ENCODE peak calls at places on chromosomes 7 and 10, in four cellular contexts. R is HCT116, T is mammary epithelial cell, Q is astrocyte. U is an unnamed sample.

GRCh38 chr7:135076882-135077281 is 71.0 kb upstream of the TMEM140 start:
- DNase-seq in R (no peak), T (no peak), Q (no peak), U (no peak)

GRCh38 chr10:91742189-91742588 is 56.0 kb upstream of the TNKS2 start:
- DNase-seq in R (no peak), T (no peak), Q (no peak), U (no peak)

GRCh38 chr7:78993341-78993740 is 460.1 kb downstream of the MAGI2 start:
- DNase-seq in R (no peak), T (no peak), Q (no peak), U (peak)

GRCh38 chr10:51667992-51668689 is 31.3 kb downstream of the CSTF2T start:
- DNase-seq in R (no peak), T (no peak), Q (peak), U (peak)

GRCh38 chr7:89023902-89024301 is 228.4 kb upstream of the TEX47 start:
- DNase-seq in R (no peak), T (no peak), Q (peak), U (no peak)

GRCh38 chr10:75860009-75860408 is 428.6 kb downstream of the LRMDA start:
- DNase-seq in R (no peak), T (no peak), Q (no peak), U (no peak)

GRCh38 chr10:124717911-124718734 is 26.1 kb downstream of the FAM53B start:
- DNase-seq in R (no peak), T (peak), Q (no peak), U (no peak)

GRCh38 chr10:36366843-36367242 is 724.7 kb upstream of the FZD8 start:
- DNase-seq in R (no peak), T (no peak), Q (peak), U (peak)

GRCh38 chr7:1536105-1536767 is 5.7 kb downstream of the MAFK start:
- DNase-seq in R (no peak), T (no peak), Q (no peak), U (no peak)

GRCh38 chr7:100711369-100711768 is 5.4 kb downstream of the POP7 start:
- DNase-seq in R (no peak), T (no peak), Q (no peak), U (no peak)

GRCh38 chr10:69732147-69732825 is 69.4 kb upstream of the COL13A1 start:
- DNase-seq in R (no peak), T (no peak), Q (no peak), U (no peak)

GRCh38 chr10:121627810-121628209 is 29.6 kb upstream of the FGFR2 start:
- DNase-seq in R (no peak), T (peak), Q (peak), U (no peak)

GRCh38 chr10:113426181-113426837 is 126.5 kb upstream of the HABP2 start:
- DNase-seq in R (no peak), T (no peak), Q (no peak), U (no peak)

GRCh38 chr7:28990200-28990960 is 32.2 kb upstream of the TRIL start:
- DNase-seq in R (no peak), T (no peak), Q (peak), U (peak)

GRCh38 chr7:2929321-2930201 is 85.5 kb upstream of the GNA12 start:
- DNase-seq in R (no peak), T (no peak), Q (no peak), U (no peak)

GRCh38 chr10:118595598-118596425 is at the start of gene PRLHR:
- DNase-seq in R (no peak), T (no peak), Q (peak), U (peak)

GRCh38 chr10:124622158-124622557 is 122.0 kb downstream of the FAM53B start:
- DNase-seq in R (no peak), T (no peak), Q (no peak), U (no peak)

DNA sequence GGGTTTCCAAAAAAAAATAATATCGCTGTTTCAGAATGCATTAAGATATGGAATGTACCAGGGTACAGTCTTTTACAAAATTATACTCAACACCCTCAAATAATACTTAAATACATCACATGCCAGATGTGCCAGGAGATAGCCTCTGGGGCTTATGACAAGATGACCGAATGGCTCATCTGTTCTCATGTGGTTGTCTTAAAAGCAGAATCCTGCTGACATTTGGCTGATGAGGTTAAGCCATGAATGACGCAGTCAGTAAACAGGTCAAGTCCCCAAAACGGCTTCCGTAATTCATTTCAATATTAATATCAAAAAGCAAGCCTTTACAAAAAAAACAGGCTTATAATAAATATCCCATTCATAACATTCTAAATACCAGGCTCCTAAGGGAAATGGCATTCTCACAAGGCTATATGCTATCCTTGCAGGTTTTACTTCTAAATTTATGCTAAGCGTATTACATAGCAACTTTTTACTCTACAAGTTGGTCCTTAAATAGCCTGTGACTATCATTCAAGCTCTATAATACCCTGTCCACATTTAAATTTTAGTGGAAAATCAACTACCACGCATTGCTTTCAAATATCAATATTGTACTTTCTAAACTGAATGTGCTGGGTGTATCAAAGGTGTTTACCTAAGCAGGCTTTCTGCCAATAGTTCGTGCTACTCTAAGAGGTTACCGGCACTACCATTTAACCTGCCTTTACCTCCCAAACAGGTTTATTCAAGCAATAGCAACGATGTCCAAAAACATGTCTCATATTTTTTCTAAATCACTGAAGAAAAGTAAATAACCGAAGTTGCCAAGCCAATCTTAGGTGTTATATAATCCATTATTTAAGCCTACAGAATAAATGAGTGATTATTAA is 15.6 kb downstream of the SMURF1 start:
- DNase-seq in R (no peak), T (no peak), Q (no peak), U (no peak)
- H3K4me3 ChIP-seq in R (no peak), T (no peak), Q (no peak), U (no peak)

GRCh38 chr7:115511330-115511729 is 519.2 kb downstream of the TFEC start:
- DNase-seq in R (no peak), T (no peak), Q (no peak), U (no peak)
- TF ChIP-seq CTCF in R (no peak), T (no peak), Q (no peak), U (no peak)

DNA sequence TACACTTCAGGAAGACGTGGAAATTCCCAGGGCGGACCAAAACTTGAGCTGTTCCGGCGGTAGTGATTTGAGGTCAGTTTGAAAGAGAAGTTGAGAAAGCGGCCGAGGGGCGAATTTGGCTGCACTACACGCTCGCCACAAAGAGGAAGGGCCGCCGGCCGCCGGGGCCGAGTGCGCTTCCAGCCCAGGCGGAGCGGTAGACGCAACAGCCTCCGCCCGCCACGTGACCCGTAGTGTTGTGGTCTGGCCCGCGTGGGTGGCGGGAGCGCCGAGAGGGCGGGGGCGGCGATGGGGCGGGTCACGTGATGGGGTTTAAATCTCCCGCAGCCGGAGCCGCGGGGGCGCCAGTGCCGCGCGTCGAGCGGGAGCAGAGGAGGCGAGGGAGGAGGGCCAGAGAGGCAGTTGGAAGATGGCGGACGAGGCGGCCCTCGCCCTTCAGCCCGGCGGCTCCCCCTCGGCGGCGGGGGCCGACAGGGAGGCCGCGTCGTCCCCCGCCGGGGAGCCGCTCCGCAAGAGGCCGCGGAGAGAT is at the start of gene SIRT1:
- DNase-seq in R (peak), T (peak), Q (peak), U (peak)
- TF ChIP-seq EZH2 in R (no peak), T (no peak), Q (no peak), U (no peak)

DNA sequence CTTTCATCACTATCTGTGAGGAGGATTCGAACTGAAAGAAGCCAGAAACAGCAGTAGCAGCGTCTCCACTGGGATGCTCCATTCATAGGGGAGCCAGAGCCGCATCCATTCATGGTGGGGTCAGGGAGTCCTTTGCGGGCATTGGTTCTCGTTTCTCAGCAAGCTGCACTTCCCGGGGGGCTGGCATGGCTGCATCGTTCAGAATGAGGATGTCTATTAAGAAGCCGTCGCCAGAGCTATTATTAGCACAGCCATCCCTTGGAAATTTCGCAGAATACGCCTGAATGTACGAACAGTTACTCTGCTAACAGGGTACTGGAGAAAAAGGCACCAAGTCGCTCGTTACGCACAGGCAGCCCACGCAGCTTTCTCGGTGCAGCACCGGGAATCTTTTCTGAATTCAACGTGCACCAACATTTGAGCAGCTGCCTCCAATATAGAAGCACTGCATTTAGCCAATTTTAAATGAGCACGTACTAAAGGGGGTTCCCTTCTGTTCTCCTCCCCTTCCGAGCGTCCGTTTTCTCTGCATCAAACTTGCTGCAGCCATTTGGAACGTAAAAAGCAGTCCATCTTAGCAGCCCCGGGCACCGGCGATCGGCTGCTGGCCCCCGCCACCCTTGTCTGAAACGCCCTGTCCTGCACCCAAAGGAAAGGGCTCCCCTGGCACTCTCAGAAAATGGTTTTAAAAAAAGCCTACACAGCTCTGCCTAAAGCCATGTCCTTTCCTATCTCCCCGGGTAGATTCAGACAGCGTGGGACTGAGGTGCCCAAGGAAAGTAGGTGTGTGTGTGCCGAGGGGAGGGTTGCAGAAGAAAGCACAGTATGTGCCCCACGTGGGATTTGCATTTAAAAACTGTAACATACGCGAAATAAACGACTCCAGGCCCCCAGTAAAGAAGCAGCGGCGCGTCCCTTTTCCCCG is 304.1 kb downstream of the PRPF18 start:
- DNase-seq in R (no peak), T (no peak), Q (peak), U (no peak)
- H3K4me3 ChIP-seq in R (no peak), T (peak), Q (peak), U (peak)

GRCh38 chr10:12048547-12048946 is 5.9 kb upstream of the UPF2 start:
- DNase-seq in R (no peak), T (no peak), Q (no peak), U (no peak)

GRCh38 chr10:12050528-12050927 is 7.9 kb upstream of the UPF2 start:
- DNase-seq in R (no peak), T (no peak), Q (no peak), U (no peak)

GRCh38 chr10:12056758-12057157 is 12.0 kb upstream of the DHTKD1 start:
- DNase-seq in R (no peak), T (no peak), Q (no peak), U (no peak)

GRCh38 chr10:12055722-12056121 is 13.0 kb upstream of the DHTKD1 start:
- DNase-seq in R (no peak), T (no peak), Q (no peak), U (no peak)

GRCh38 chr10:12051241-12051640 is 8.6 kb upstream of the UPF2 start:
- DNase-seq in R (no peak), T (no peak), Q (no peak), U (no peak)
- TF ChIP-seq CTCF in R (no peak), T (no peak), Q (no peak), U (no peak)

GRCh38 chr10:129958686-129959543 is 5.2 kb downstream of the EBF3 start:
- DNase-seq in R (no peak), T (no peak), Q (no peak), U (no peak)
- TF ChIP-seq EZH2 in R (no peak), T (no peak), Q (peak), U (no peak)

GRCh38 chr7:39044489-39044888 is 66.8 kb downstream of the POU6F2 start:
- DNase-seq in R (no peak), T (no peak), Q (no peak), U (no peak)
- H3K4me3 ChIP-seq in R (no peak), T (no peak), Q (no peak), U (no peak)

DNA sequence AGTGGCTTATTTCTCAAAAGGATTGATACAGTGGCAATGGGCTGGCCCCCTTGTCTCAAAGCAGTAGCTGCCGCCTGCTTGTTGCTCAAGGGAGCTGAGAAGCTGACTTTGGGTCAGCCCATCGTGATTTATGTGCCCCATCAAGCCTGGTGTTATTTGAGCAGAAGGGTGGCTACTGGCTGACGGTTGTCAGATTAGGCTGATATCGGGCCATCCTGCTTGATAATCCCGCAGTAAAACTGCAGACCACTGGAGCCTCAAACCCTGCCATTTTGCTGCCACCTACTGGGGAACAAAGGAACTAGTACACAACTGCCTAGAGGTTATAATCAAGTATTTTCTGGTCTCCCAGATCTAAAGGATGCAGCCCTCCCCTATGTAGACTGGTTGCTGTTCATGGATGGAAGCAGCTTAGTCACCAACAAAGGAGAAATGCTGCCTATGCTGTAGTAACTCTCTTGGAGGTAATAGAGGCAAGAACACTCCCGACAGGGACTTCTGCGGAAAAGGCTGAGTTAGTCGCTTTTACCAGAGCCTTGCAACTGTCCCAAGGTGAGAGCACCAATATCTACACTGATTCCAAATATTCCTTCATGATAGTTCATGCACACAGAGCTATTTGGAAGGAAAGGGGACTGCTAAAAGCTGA is 65.9 kb upstream of the ZNF92 start:
- DNase-seq in R (peak), T (peak), Q (peak), U (peak)
- TF ChIP-seq CTCF in R (peak), T (peak), Q (peak), U (peak)

GRCh38 chr10:78902815-78903214 is 166.0 kb upstream of the ZMIZ1 start:
- DNase-seq in R (no peak), T (no peak), Q (no peak), U (no peak)
- TF ChIP-seq EZH2 in R (no peak), T (no peak), Q (no peak), U (no peak)